ENCODE peak calls at places on chromosomes 7 and 10, in nine cellular contexts. One of them, this sample, is unnamed.

GRCh38 chr7:28602282-28602681 is 190.0 kb downstream of the CREB5 start:
- DNase-seq in Calu3: no peak
- DNase-seq in gastrocnemius medialis: no peak
- DNase-seq in fibroblast of mammary gland: no peak
- DNase-seq in neural crest cell: no peak
- DNase-seq in CD8-positive, alpha-beta T cell: no peak
- DNase-seq in fibroblast of pulmonary artery: no peak
- DNase-seq in kidney: no peak
- DNase-seq in progenitor cell of endocrine pancreas: no peak
- DNase-seq in this sample: no peak

GRCh38 chr7:116583653-116584052 is 58.8 kb downstream of the CAV1 start:
- DNase-seq in CD8-positive, alpha-beta T cell: no peak
- DNase-seq in progenitor cell of endocrine pancreas: no peak
- DNase-seq in neural crest cell: no peak
- DNase-seq in gastrocnemius medialis: no peak
- DNase-seq in fibroblast of mammary gland: no peak
- DNase-seq in fibroblast of pulmonary artery: no peak
- DNase-seq in kidney: no peak
- DNase-seq in Calu3: no peak
- DNase-seq in this sample: no peak

GRCh38 chr10:19329475-19329874 is 280.9 kb downstream of the MALRD1 start:
- DNase-seq in Calu3: no peak
- DNase-seq in fibroblast of pulmonary artery: no peak
- DNase-seq in fibroblast of mammary gland: no peak
- DNase-seq in neural crest cell: no peak
- DNase-seq in gastrocnemius medialis: no peak
- DNase-seq in kidney: no peak
- DNase-seq in CD8-positive, alpha-beta T cell: no peak
- DNase-seq in progenitor cell of endocrine pancreas: no peak
- DNase-seq in this sample: no peak

GRCh38 chr7:55651057-55651456 is 78.8 kb upstream of the VOPP1 start:
- DNase-seq in gastrocnemius medialis: no peak
- DNase-seq in Calu3: no peak
- DNase-seq in progenitor cell of endocrine pancreas: no peak
- DNase-seq in neural crest cell: no peak
- DNase-seq in fibroblast of mammary gland: no peak
- DNase-seq in kidney: no peak
- DNase-seq in fibroblast of pulmonary artery: no peak
- DNase-seq in CD8-positive, alpha-beta T cell: no peak
- DNase-seq in this sample: no peak

GRCh38 chr7:151133266-151133985 is 34.1 kb downstream of the GBX1 start:
- DNase-seq in progenitor cell of endocrine pancreas: no peak
- DNase-seq in CD8-positive, alpha-beta T cell: no peak
- DNase-seq in Calu3: no peak
- DNase-seq in gastrocnemius medialis: no peak
- DNase-seq in fibroblast of pulmonary artery: no peak
- DNase-seq in fibroblast of mammary gland: no peak
- DNase-seq in neural crest cell: no peak
- DNase-seq in kidney: no peak
- DNase-seq in this sample: peak

GRCh38 chr10:128210215-128211063 is 84.2 kb upstream of the MKI67 start:
- DNase-seq in CD8-positive, alpha-beta T cell: peak
- DNase-seq in progenitor cell of endocrine pancreas: peak
- DNase-seq in kidney: peak
- DNase-seq in fibroblast of pulmonary artery: peak
- DNase-seq in fibroblast of mammary gland: peak
- DNase-seq in gastrocnemius medialis: peak
- DNase-seq in neural crest cell: peak
- DNase-seq in Calu3: peak
- DNase-seq in this sample: peak

GRCh38 chr7:4699897-4700296 is 17.8 kb downstream of the FOXK1 start:
- DNase-seq in fibroblast of mammary gland: no peak
- DNase-seq in progenitor cell of endocrine pancreas: no peak
- DNase-seq in neural crest cell: no peak
- DNase-seq in kidney: peak
- DNase-seq in CD8-positive, alpha-beta T cell: no peak
- DNase-seq in fibroblast of pulmonary artery: no peak
- DNase-seq in gastrocnemius medialis: no peak
- DNase-seq in Calu3: no peak
- DNase-seq in this sample: no peak

GRCh38 chr10:14032406-14032998 is 298.2 kb downstream of the FRMD4A start:
- DNase-seq in progenitor cell of endocrine pancreas: peak
- DNase-seq in fibroblast of pulmonary artery: peak
- DNase-seq in fibroblast of mammary gland: peak
- DNase-seq in CD8-positive, alpha-beta T cell: peak
- DNase-seq in Calu3: peak
- DNase-seq in kidney: no peak
- DNase-seq in neural crest cell: peak
- DNase-seq in gastrocnemius medialis: no peak
- DNase-seq in this sample: no peak

GRCh38 chr7:39453743-39454355 is 112.4 kb upstream of the YAE1 start:
- DNase-seq in CD8-positive, alpha-beta T cell: peak
- DNase-seq in neural crest cell: peak
- DNase-seq in fibroblast of mammary gland: peak
- DNase-seq in Calu3: peak
- DNase-seq in fibroblast of pulmonary artery: peak
- DNase-seq in gastrocnemius medialis: no peak
- DNase-seq in progenitor cell of endocrine pancreas: peak
- DNase-seq in kidney: no peak
- DNase-seq in this sample: no peak

GRCh38 chr7:30320392-30320791 is 36.0 kb downstream of the ZNRF2 start:
- DNase-seq in fibroblast of pulmonary artery: no peak
- DNase-seq in kidney: no peak
- DNase-seq in fibroblast of mammary gland: no peak
- DNase-seq in neural crest cell: no peak
- DNase-seq in gastrocnemius medialis: no peak
- DNase-seq in CD8-positive, alpha-beta T cell: no peak
- DNase-seq in Calu3: no peak
- DNase-seq in progenitor cell of endocrine pancreas: no peak
- DNase-seq in this sample: no peak

GRCh38 chr10:96056787-96057186 is 13.4 kb downstream of the CCNJ start:
- DNase-seq in fibroblast of pulmonary artery: no peak
- DNase-seq in Calu3: no peak
- DNase-seq in gastrocnemius medialis: no peak
- DNase-seq in progenitor cell of endocrine pancreas: no peak
- DNase-seq in fibroblast of mammary gland: no peak
- DNase-seq in neural crest cell: no peak
- DNase-seq in kidney: no peak
- DNase-seq in CD8-positive, alpha-beta T cell: no peak
- DNase-seq in this sample: no peak
- TF ChIP-seq CTCF in fibroblast of pulmonary artery: no peak
- TF ChIP-seq CTCF in Calu3: no peak
- TF ChIP-seq CTCF in gastrocnemius medialis: no peak
- TF ChIP-seq CTCF in progenitor cell of endocrine pancreas: no peak
- TF ChIP-seq CTCF in fibroblast of mammary gland: no peak
- TF ChIP-seq CTCF in neural crest cell: no peak
- TF ChIP-seq CTCF in kidney: no peak
- TF ChIP-seq CTCF in CD8-positive, alpha-beta T cell: no peak
- TF ChIP-seq CTCF in this sample: no peak

DNA sequence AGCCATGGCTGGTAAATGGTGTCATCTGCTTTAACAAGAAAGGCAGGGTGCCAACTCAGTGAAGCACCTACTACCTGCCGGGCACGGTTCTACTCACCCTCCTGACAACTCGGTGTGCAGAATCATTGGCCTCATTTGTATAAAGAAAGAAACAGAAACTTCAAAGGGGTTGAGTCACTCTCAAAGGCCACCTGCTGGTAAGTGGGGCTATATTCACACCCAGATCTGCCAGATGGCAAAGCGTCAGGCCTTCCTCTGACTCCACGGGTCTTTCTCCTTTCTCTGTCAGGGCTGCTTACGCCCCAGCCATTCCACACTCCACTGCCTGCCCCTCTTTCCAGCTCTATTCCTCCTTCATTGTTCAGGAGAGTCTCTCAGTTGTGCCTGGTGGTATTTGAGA is 309.2 kb downstream of the GFRA1 start:
- DNase-seq in neural crest cell: no peak
- DNase-seq in fibroblast of mammary gland: no peak
- DNase-seq in progenitor cell of endocrine pancreas: no peak
- DNase-seq in kidney: no peak
- DNase-seq in fibroblast of pulmonary artery: no peak
- DNase-seq in Calu3: no peak
- DNase-seq in gastrocnemius medialis: no peak
- DNase-seq in CD8-positive, alpha-beta T cell: no peak
- DNase-seq in this sample: no peak
- TF ChIP-seq CTCF in neural crest cell: peak
- TF ChIP-seq CTCF in fibroblast of mammary gland: peak
- TF ChIP-seq CTCF in progenitor cell of endocrine pancreas: peak
- TF ChIP-seq CTCF in kidney: peak
- TF ChIP-seq CTCF in fibroblast of pulmonary artery: no peak
- TF ChIP-seq CTCF in Calu3: no peak
- TF ChIP-seq CTCF in gastrocnemius medialis: no peak
- TF ChIP-seq CTCF in CD8-positive, alpha-beta T cell: no peak
- TF ChIP-seq CTCF in this sample: no peak

DNA sequence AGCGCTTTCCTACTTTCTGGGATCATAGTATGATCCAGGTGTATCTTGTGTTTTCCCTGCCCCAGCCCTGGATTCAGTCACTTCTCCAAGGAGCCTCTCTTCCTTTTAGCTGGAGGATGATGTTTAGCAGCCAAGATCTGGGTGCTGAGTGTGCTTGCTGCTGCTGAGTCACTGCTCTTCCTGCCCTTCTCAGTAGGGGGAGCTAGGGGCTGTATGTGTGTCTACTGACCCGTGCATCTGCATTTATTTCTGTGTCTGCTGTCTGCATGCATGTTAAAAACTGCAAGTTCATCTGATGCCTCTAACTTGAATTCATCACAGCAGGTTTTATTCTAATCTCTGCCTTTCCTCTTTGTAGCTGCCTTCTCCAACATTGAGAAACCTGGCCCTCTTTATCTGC is 31.6 kb downstream of the MGMT start:
- DNase-seq in gastrocnemius medialis: no peak
- DNase-seq in kidney: no peak
- DNase-seq in fibroblast of mammary gland: no peak
- DNase-seq in neural crest cell: no peak
- DNase-seq in fibroblast of pulmonary artery: no peak
- DNase-seq in CD8-positive, alpha-beta T cell: no peak
- DNase-seq in Calu3: no peak
- DNase-seq in progenitor cell of endocrine pancreas: no peak
- DNase-seq in this sample: no peak
- TF ChIP-seq CTCF in gastrocnemius medialis: no peak
- TF ChIP-seq CTCF in kidney: no peak
- TF ChIP-seq CTCF in fibroblast of mammary gland: no peak
- TF ChIP-seq CTCF in neural crest cell: no peak
- TF ChIP-seq CTCF in fibroblast of pulmonary artery: no peak
- TF ChIP-seq CTCF in CD8-positive, alpha-beta T cell: no peak
- TF ChIP-seq CTCF in Calu3: no peak
- TF ChIP-seq CTCF in progenitor cell of endocrine pancreas: no peak
- TF ChIP-seq CTCF in this sample: no peak

GRCh38 chr10:60429084-60429849 is 39.6 kb upstream of the ANK3 start:
- DNase-seq in gastrocnemius medialis: no peak
- DNase-seq in CD8-positive, alpha-beta T cell: no peak
- DNase-seq in Calu3: no peak
- DNase-seq in fibroblast of mammary gland: peak
- DNase-seq in progenitor cell of endocrine pancreas: no peak
- DNase-seq in neural crest cell: no peak
- DNase-seq in fibroblast of pulmonary artery: peak
- DNase-seq in kidney: no peak
- DNase-seq in this sample: no peak

GRCh38 chr10:60430836-60431597 is 41.3 kb upstream of the ANK3 start:
- DNase-seq in CD8-positive, alpha-beta T cell: no peak
- DNase-seq in gastrocnemius medialis: no peak
- DNase-seq in neural crest cell: no peak
- DNase-seq in progenitor cell of endocrine pancreas: no peak
- DNase-seq in fibroblast of pulmonary artery: no peak
- DNase-seq in Calu3: no peak
- DNase-seq in fibroblast of mammary gland: peak
- DNase-seq in kidney: no peak
- DNase-seq in this sample: no peak

GRCh38 chr10:60430017-60430416 is 40.3 kb upstream of the ANK3 start:
- DNase-seq in fibroblast of mammary gland: peak
- DNase-seq in CD8-positive, alpha-beta T cell: no peak
- DNase-seq in Calu3: no peak
- DNase-seq in kidney: no peak
- DNase-seq in fibroblast of pulmonary artery: peak
- DNase-seq in progenitor cell of endocrine pancreas: no peak
- DNase-seq in neural crest cell: no peak
- DNase-seq in gastrocnemius medialis: no peak
- DNase-seq in this sample: no peak

GRCh38 chr10:60433684-60434083 is 44.0 kb upstream of the ANK3 start:
- DNase-seq in gastrocnemius medialis: no peak
- DNase-seq in progenitor cell of endocrine pancreas: no peak
- DNase-seq in Calu3: no peak
- DNase-seq in kidney: no peak
- DNase-seq in CD8-positive, alpha-beta T cell: no peak
- DNase-seq in fibroblast of mammary gland: peak
- DNase-seq in neural crest cell: no peak
- DNase-seq in fibroblast of pulmonary artery: peak
- DNase-seq in this sample: no peak

GRCh38 chr10:60434418-60435046 is 44.9 kb upstream of the ANK3 start:
- DNase-seq in neural crest cell: peak
- DNase-seq in fibroblast of mammary gland: peak
- DNase-seq in fibroblast of pulmonary artery: peak
- DNase-seq in progenitor cell of endocrine pancreas: no peak
- DNase-seq in gastrocnemius medialis: no peak
- DNase-seq in CD8-positive, alpha-beta T cell: no peak
- DNase-seq in kidney: no peak
- DNase-seq in Calu3: peak
- DNase-seq in this sample: no peak
- TF ChIP-seq CTCF in neural crest cell: peak
- TF ChIP-seq CTCF in fibroblast of mammary gland: peak
- TF ChIP-seq CTCF in fibroblast of pulmonary artery: peak
- TF ChIP-seq CTCF in progenitor cell of endocrine pancreas: peak
- TF ChIP-seq CTCF in gastrocnemius medialis: peak
- TF ChIP-seq CTCF in CD8-positive, alpha-beta T cell: no peak
- TF ChIP-seq CTCF in kidney: peak
- TF ChIP-seq CTCF in Calu3: peak
- TF ChIP-seq CTCF in this sample: peak

DNA sequence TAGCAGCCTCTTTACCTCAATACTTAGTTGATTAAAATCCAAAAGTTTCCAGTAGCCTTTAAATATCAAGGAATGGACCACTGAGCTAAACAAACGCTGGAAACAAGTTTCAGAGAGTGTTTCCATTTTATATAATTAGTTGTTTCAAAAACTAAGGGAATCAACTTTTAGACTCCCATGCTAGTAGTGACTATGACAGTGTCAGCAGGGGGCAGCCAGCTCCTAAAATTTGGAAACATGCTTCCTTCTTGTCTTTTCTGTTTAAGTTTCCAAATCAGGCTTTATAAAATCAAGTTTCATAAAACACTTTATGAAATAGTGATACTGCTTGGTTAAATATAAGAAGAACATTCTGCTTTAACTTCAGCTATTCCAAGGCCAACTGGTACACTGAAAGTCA is 138.2 kb upstream of the TMEM229A start:
- DNase-seq in fibroblast of pulmonary artery: peak
- DNase-seq in gastrocnemius medialis: no peak
- DNase-seq in fibroblast of mammary gland: no peak
- DNase-seq in kidney: no peak
- DNase-seq in CD8-positive, alpha-beta T cell: no peak
- DNase-seq in neural crest cell: no peak
- DNase-seq in Calu3: peak
- DNase-seq in progenitor cell of endocrine pancreas: no peak
- DNase-seq in this sample: no peak
- TF ChIP-seq CTCF in fibroblast of pulmonary artery: peak
- TF ChIP-seq CTCF in gastrocnemius medialis: no peak
- TF ChIP-seq CTCF in fibroblast of mammary gland: no peak
- TF ChIP-seq CTCF in kidney: peak
- TF ChIP-seq CTCF in CD8-positive, alpha-beta T cell: no peak
- TF ChIP-seq CTCF in neural crest cell: peak
- TF ChIP-seq CTCF in Calu3: peak
- TF ChIP-seq CTCF in progenitor cell of endocrine pancreas: peak
- TF ChIP-seq CTCF in this sample: no peak